ENCODE peak calls at places on chromosomes 12 and 14, in nine cellular contexts. S is uterus; G is breast epithelium; F is brain microvascular endothelial cell; W is body of pancreas; Y is cardiac muscle cell; X is CD8-positive, alpha-beta T cell; O is right lobe of liver; K is fibroblast of lung. A is an unnamed sample.

GRCh38 chr12:19712041-19712440 is 272.7 kb downstream of the AEBP2 start:
- DNase-seq in S (no peak), G (no peak), F (peak; percentile 86), W (no peak), Y (no peak), X (no peak), O (no peak), K (peak; percentile 88), A (peak; percentile 85)

GRCh38 chr12:87157791-87158190 is 871.4 kb downstream of the C12orf50 start:
- DNase-seq in S (no peak), G (no peak), F (peak; percentile 94), W (no peak), Y (no peak), X (no peak), O (no peak), K (peak; percentile 97), A (peak; percentile 91)

GRCh38 chr12:108696111-108696995 is 35.0 kb downstream of the CORO1C start:
- DNase-seq in S (peak; percentile 87), G (no peak), F (peak; percentile 95), W (no peak), Y (no peak), X (no peak), O (no peak), K (peak; percentile 99), A (peak; percentile 100)

GRCh38 chr14:103488960-103489359 is 33.7 kb downstream of the CKB start:
- DNase-seq in S (no peak), G (no peak), F (peak; percentile 37), W (no peak), Y (no peak), X (no peak), O (no peak), K (peak; percentile 53), A (no peak)

GRCh38 chr14:101915871-101916815 is 48.2 kb upstream of the DYNC1H1 start:
- DNase-seq in S (no peak), G (no peak), F (no peak), W (no peak), Y (no peak), X (no peak), O (no peak), K (no peak), A (no peak)

GRCh38 chr14:68779761-68780323 is 13.0 kb downstream of the ZFP36L1 start:
- DNase-seq in S (peak; percentile 81), G (no peak), F (peak; percentile 70), W (peak; percentile 9), Y (no peak), X (peak; percentile 72), O (peak; percentile 38), K (peak; percentile 88), A (no peak)

GRCh38 chr12:48936379-48936979 is 11.2 kb upstream of the FKBP11 start:
- DNase-seq in S (peak; percentile 74), G (peak; percentile 66), F (peak; percentile 63), W (peak; percentile 85), Y (peak; percentile 83), X (peak; percentile 92), O (peak; percentile 69), K (peak; percentile 84), A (peak; percentile 48)

GRCh38 chr12:121578230-121579189 is 2.3 kb downstream of the KDM2B start:
- DNase-seq in S (peak; percentile 50), G (no peak), F (no peak), W (peak; percentile 25), Y (peak; percentile 52), X (peak; percentile 72), O (no peak), K (peak; percentile 42), A (no peak)

GRCh38 chr12:121786441-121786825 is 7.1 kb downstream of the RHOF start:
- DNase-seq in S (peak; percentile 71), G (peak; percentile 83), F (peak; percentile 76), W (peak; percentile 70), Y (no peak), X (no peak), O (peak; percentile 92), K (peak; percentile 81), A (peak; percentile 98)

GRCh38 chr14:73239463-73240241 is 2.3 kb downstream of the PAPLN start:
- DNase-seq in S (peak; percentile 70), G (no peak), F (peak; percentile 53), W (peak; percentile 59), Y (peak; percentile 43), X (no peak), O (peak; percentile 57), K (peak; percentile 72), A (no peak)

GRCh38 chr12:30905483-30906009 is 21.0 kb upstream of the TSPAN11 start:
- DNase-seq in S (no peak), G (no peak), F (no peak), W (no peak), Y (no peak), X (no peak), O (no peak), K (no peak), A (no peak)

GRCh38 chr14:91861091-91861490 is 6.2 kb downstream of the TC2N start:
- DNase-seq in S (no peak), G (no peak), F (no peak), W (no peak), Y (no peak), X (no peak), O (no peak), K (no peak), A (no peak)

GRCh38 chr14:100837812-100838170 is 11.9 kb downstream of the MEG3 start:
- DNase-seq in S (no peak), G (no peak), F (no peak), W (no peak), Y (no peak), X (no peak), O (no peak), K (no peak), A (no peak)

GRCh38 chr14:44494125-44494524 is 13.0 kb downstream of the FSCB start:
- DNase-seq in S (no peak), G (no peak), F (no peak), W (no peak), Y (no peak), X (no peak), O (no peak), K (no peak), A (no peak)

GRCh38 chr12:120140603-120141002 is 24.1 kb upstream of the RAB35 start:
- DNase-seq in S (no peak), G (no peak), F (no peak), W (no peak), Y (no peak), X (no peak), O (no peak), K (no peak), A (no peak)

GRCh38 chr12:9940370-9940769 is 8.2 kb upstream of the CLEC2A start:
- DNase-seq in S (no peak), G (no peak), F (no peak), W (no peak), Y (peak; percentile 4), X (no peak), O (no peak), K (peak; percentile 17), A (no peak)

GRCh38 chr14:99268776-99269510 is 3.1 kb downstream of the BCL11B start:
- DNase-seq in S (no peak), G (no peak), F (no peak), W (no peak), Y (no peak), X (peak; percentile 64), O (no peak), K (no peak), A (no peak)

GRCh38 chr12:112904571-112904970 is 2.2 kb upstream of the OAS1 start:
- DNase-seq in S (no peak), G (no peak), F (peak; percentile 16), W (no peak), Y (no peak), X (no peak), O (no peak), K (peak; percentile 5), A (no peak)

DNA sequence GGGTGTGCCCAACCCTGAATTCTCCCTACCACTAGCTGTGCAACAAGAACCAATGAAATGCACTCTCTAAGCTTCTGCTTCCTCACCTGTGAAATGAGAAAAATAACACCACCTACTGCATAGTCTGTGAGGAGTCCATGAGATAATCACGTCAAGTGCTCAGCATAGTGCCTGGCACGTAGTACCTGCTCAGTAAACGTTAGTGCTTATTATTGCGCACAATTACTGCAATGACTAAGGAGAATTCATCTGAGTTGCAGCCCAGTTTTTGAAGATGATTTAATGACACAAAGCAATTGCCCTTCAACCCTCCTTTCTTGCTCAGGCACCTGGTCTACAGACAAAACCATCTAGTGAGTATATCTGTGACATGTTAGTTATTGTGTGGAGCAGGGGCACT is 8.8 kb downstream of the VDR start:
- DNase-seq in S (no peak), G (no peak), F (no peak), W (no peak), Y (no peak), X (no peak), O (no peak), K (no peak), A (no peak)
- H3K4me3 ChIP-seq in S (no peak overlapping the region), G (no peak overlapping the region), F (no peak overlapping the region), W (no peak overlapping the region), Y (no peak overlapping the region), X (no peak overlapping the region), O (no peak overlapping the region), K (no peak overlapping the region), A (no peak overlapping the region)

GRCh38 chr12:57150400-57150799 is 3.0 kb upstream of the LRP1-AS start:
- DNase-seq in S (no peak), G (no peak), F (no peak), W (no peak), Y (no peak), X (no peak), O (no peak), K (no peak), A (no peak)

GRCh38 chr12:57147641-57147944 is 174 bp upstream of the LRP1-AS start:
- DNase-seq in S (peak; percentile 62), G (no peak), F (peak; percentile 32), W (no peak), Y (no peak), X (no peak), O (no peak), K (peak; percentile 54), A (no peak)

GRCh38 chr12:57146925-57147640 is at the start of gene LRP1-AS:
- DNase-seq in S (no peak), G (no peak), F (no peak), W (no peak), Y (no peak), X (no peak), O (no peak), K (no peak), A (no peak)

GRCh38 chr12:57149309-57149900 is 2.0 kb upstream of the LRP1-AS start:
- DNase-seq in S (peak; percentile 93), G (no peak), F (peak; percentile 18), W (peak; percentile 41), Y (no peak), X (no peak), O (no peak), K (peak; percentile 87), A (no peak)

GRCh38 chr12:57148469-57149308 is 1.3 kb upstream of the LRP1-AS start:
- DNase-seq in S (peak; percentile 86), G (no peak), F (no peak), W (peak; percentile 32), Y (no peak), X (no peak), O (peak; percentile 88), K (peak; percentile 89), A (no peak)
- H3K36me3 ChIP-seq in S (no peaks in the 10 kb centered on the region), G (no peaks in the 10 kb centered on the region), F (peaks cover 59% of the 10 kb centered on the region), W (peaks cover 3% of the 10 kb centered on the region), Y (peaks cover 24% of the 10 kb centered on the region), X (no peaks in the 10 kb centered on the region), O (peaks cover 18% of the 10 kb centered on the region), K (peaks cover 34% of the 10 kb centered on the region), A (peaks cover 10% of the 10 kb centered on the region)

GRCh38 chr14:39469094-39469710 is 37.0 kb upstream of the FBXO33 start:
- DNase-seq in S (no peak), G (no peak), F (no peak), W (peak; percentile 10), Y (peak; percentile 82), X (peak; percentile 52), O (no peak), K (peak; percentile 23), A (no peak)
- TF ChIP-seq CTCF in S (no peak), G (no peak), F (peak; percentile 52), W (no peak), Y (peak; percentile 28), X (no peak), O (no peak), K (peak; percentile 25), A (no peak)

GRCh38 chr12:104956870-104957301 is 1.2 kb downstream of the SLC41A2 start:
- DNase-seq in S (no peak), G (no peak), F (no peak), W (no peak), Y (no peak), X (no peak), O (no peak), K (peak; percentile 71), A (no peak)
- H3K4me3 ChIP-seq in S (peak overlapping the region; percentile 94), G (peak overlapping the region; percentile 95), F (no peak overlapping the region), W (no peak overlapping the region), Y (no peak overlapping the region), X (no peak overlapping the region), O (peak overlapping the region; percentile 75), K (peak overlapping the region; percentile 77), A (no peak overlapping the region)

A was measured in bronchial epithelial cell.